ENCODE peak calls at places on chromosomes 16 and 17, in nine cellular contexts. One of them, this sample, is unnamed.

GRCh38 chr16:81424761-81425160 is 19.8 kb upstream of the CMIP start:
- DNase-seq in AG08395: no peak
- DNase-seq in HFF-Myc: no peak
- DNase-seq in thoracic aorta: no peak
- DNase-seq in anterior cingulate cortex: no peak
- DNase-seq in activated naive CD8-positive, alpha-beta T cell treated with anti-CD3 and anti-CD28 coated beads, Interleukin-2, amount 50 U/mL, for 24 hours: peak
- DNase-seq in NK-92 treated with Interleukin-12 subunit alpha and Interleukin-12 subunit beta, amount 100 ng/mL, for 24 hours: no peak
- DNase-seq in neural crest cell: no peak
- DNase-seq in stimulated activated CD8-positive, alpha-beta memory T cell treated with anti-CD3 and anti-CD28 coated beads, Interleukin-4, amount 100 ng/mL, for 24 hours: no peak
- DNase-seq in this sample: no peak

GRCh38 chr17:36578671-36579070 is 13.0 kb upstream of the DHRS11 start:
- DNase-seq in AG08395: no peak
- DNase-seq in HFF-Myc: no peak
- DNase-seq in thoracic aorta: no peak
- DNase-seq in anterior cingulate cortex: no peak
- DNase-seq in activated naive CD8-positive, alpha-beta T cell treated with anti-CD3 and anti-CD28 coated beads, Interleukin-2, amount 50 U/mL, for 24 hours: no peak
- DNase-seq in NK-92 treated with Interleukin-12 subunit alpha and Interleukin-12 subunit beta, amount 100 ng/mL, for 24 hours: no peak
- DNase-seq in neural crest cell: no peak
- DNase-seq in stimulated activated CD8-positive, alpha-beta memory T cell treated with anti-CD3 and anti-CD28 coated beads, Interleukin-4, amount 100 ng/mL, for 24 hours: no peak
- DNase-seq in this sample: no peak

GRCh38 chr17:8430966-8431365 is 4.7 kb upstream of the NDEL1 start:
- DNase-seq in AG08395: peak
- DNase-seq in HFF-Myc: no peak
- DNase-seq in thoracic aorta: peak
- DNase-seq in anterior cingulate cortex: peak
- DNase-seq in activated naive CD8-positive, alpha-beta T cell treated with anti-CD3 and anti-CD28 coated beads, Interleukin-2, amount 50 U/mL, for 24 hours: no peak
- DNase-seq in NK-92 treated with Interleukin-12 subunit alpha and Interleukin-12 subunit beta, amount 100 ng/mL, for 24 hours: no peak
- DNase-seq in neural crest cell: no peak
- DNase-seq in stimulated activated CD8-positive, alpha-beta memory T cell treated with anti-CD3 and anti-CD28 coated beads, Interleukin-4, amount 100 ng/mL, for 24 hours: no peak
- DNase-seq in this sample: no peak

GRCh38 chr17:59859444-59860025 is 33.2 kb downstream of the TUBD1 start:
- DNase-seq in AG08395: peak
- DNase-seq in HFF-Myc: no peak
- DNase-seq in thoracic aorta: no peak
- DNase-seq in anterior cingulate cortex: no peak
- DNase-seq in activated naive CD8-positive, alpha-beta T cell treated with anti-CD3 and anti-CD28 coated beads, Interleukin-2, amount 50 U/mL, for 24 hours: no peak
- DNase-seq in NK-92 treated with Interleukin-12 subunit alpha and Interleukin-12 subunit beta, amount 100 ng/mL, for 24 hours: no peak
- DNase-seq in neural crest cell: no peak
- DNase-seq in stimulated activated CD8-positive, alpha-beta memory T cell treated with anti-CD3 and anti-CD28 coated beads, Interleukin-4, amount 100 ng/mL, for 24 hours: no peak
- DNase-seq in this sample: no peak

GRCh38 chr17:42819939-42820535 is 4.0 kb downstream of the BECN1 start:
- DNase-seq in AG08395: peak
- DNase-seq in HFF-Myc: no peak
- DNase-seq in thoracic aorta: no peak
- DNase-seq in anterior cingulate cortex: no peak
- DNase-seq in activated naive CD8-positive, alpha-beta T cell treated with anti-CD3 and anti-CD28 coated beads, Interleukin-2, amount 50 U/mL, for 24 hours: peak
- DNase-seq in NK-92 treated with Interleukin-12 subunit alpha and Interleukin-12 subunit beta, amount 100 ng/mL, for 24 hours: peak
- DNase-seq in neural crest cell: peak
- DNase-seq in stimulated activated CD8-positive, alpha-beta memory T cell treated with anti-CD3 and anti-CD28 coated beads, Interleukin-4, amount 100 ng/mL, for 24 hours: peak
- DNase-seq in this sample: no peak

GRCh38 chr16:66740010-66740409 is 11.4 kb downstream of the DYNC1LI2 start:
- DNase-seq in AG08395: peak
- DNase-seq in HFF-Myc: no peak
- DNase-seq in thoracic aorta: no peak
- DNase-seq in anterior cingulate cortex: peak
- DNase-seq in activated naive CD8-positive, alpha-beta T cell treated with anti-CD3 and anti-CD28 coated beads, Interleukin-2, amount 50 U/mL, for 24 hours: peak
- DNase-seq in NK-92 treated with Interleukin-12 subunit alpha and Interleukin-12 subunit beta, amount 100 ng/mL, for 24 hours: no peak
- DNase-seq in neural crest cell: peak
- DNase-seq in stimulated activated CD8-positive, alpha-beta memory T cell treated with anti-CD3 and anti-CD28 coated beads, Interleukin-4, amount 100 ng/mL, for 24 hours: no peak
- DNase-seq in this sample: no peak

GRCh38 chr17:36850794-36851193 is 86.5 kb upstream of the LHX1 start:
- DNase-seq in AG08395: peak
- DNase-seq in HFF-Myc: peak
- DNase-seq in thoracic aorta: no peak
- DNase-seq in anterior cingulate cortex: no peak
- DNase-seq in activated naive CD8-positive, alpha-beta T cell treated with anti-CD3 and anti-CD28 coated beads, Interleukin-2, amount 50 U/mL, for 24 hours: no peak
- DNase-seq in NK-92 treated with Interleukin-12 subunit alpha and Interleukin-12 subunit beta, amount 100 ng/mL, for 24 hours: no peak
- DNase-seq in neural crest cell: no peak
- DNase-seq in stimulated activated CD8-positive, alpha-beta memory T cell treated with anti-CD3 and anti-CD28 coated beads, Interleukin-4, amount 100 ng/mL, for 24 hours: no peak
- DNase-seq in this sample: no peak

GRCh38 chr16:79573881-79574280 is 26.7 kb downstream of the MAF start:
- DNase-seq in AG08395: no peak
- DNase-seq in HFF-Myc: no peak
- DNase-seq in thoracic aorta: no peak
- DNase-seq in anterior cingulate cortex: no peak
- DNase-seq in activated naive CD8-positive, alpha-beta T cell treated with anti-CD3 and anti-CD28 coated beads, Interleukin-2, amount 50 U/mL, for 24 hours: no peak
- DNase-seq in NK-92 treated with Interleukin-12 subunit alpha and Interleukin-12 subunit beta, amount 100 ng/mL, for 24 hours: no peak
- DNase-seq in neural crest cell: no peak
- DNase-seq in stimulated activated CD8-positive, alpha-beta memory T cell treated with anti-CD3 and anti-CD28 coated beads, Interleukin-4, amount 100 ng/mL, for 24 hours: no peak
- DNase-seq in this sample: no peak

GRCh38 chr16:56824335-56824734 is 40.7 kb upstream of the SLC12A3 start:
- DNase-seq in AG08395: peak
- DNase-seq in HFF-Myc: no peak
- DNase-seq in thoracic aorta: no peak
- DNase-seq in anterior cingulate cortex: peak
- DNase-seq in activated naive CD8-positive, alpha-beta T cell treated with anti-CD3 and anti-CD28 coated beads, Interleukin-2, amount 50 U/mL, for 24 hours: no peak
- DNase-seq in NK-92 treated with Interleukin-12 subunit alpha and Interleukin-12 subunit beta, amount 100 ng/mL, for 24 hours: no peak
- DNase-seq in neural crest cell: peak
- DNase-seq in stimulated activated CD8-positive, alpha-beta memory T cell treated with anti-CD3 and anti-CD28 coated beads, Interleukin-4, amount 100 ng/mL, for 24 hours: no peak
- DNase-seq in this sample: no peak

GRCh38 chr16:21946889-21947635 is 6.1 kb upstream of the UQCRC2 start:
- DNase-seq in AG08395: no peak
- DNase-seq in HFF-Myc: no peak
- DNase-seq in thoracic aorta: no peak
- DNase-seq in anterior cingulate cortex: no peak
- DNase-seq in activated naive CD8-positive, alpha-beta T cell treated with anti-CD3 and anti-CD28 coated beads, Interleukin-2, amount 50 U/mL, for 24 hours: no peak
- DNase-seq in NK-92 treated with Interleukin-12 subunit alpha and Interleukin-12 subunit beta, amount 100 ng/mL, for 24 hours: no peak
- DNase-seq in neural crest cell: no peak
- DNase-seq in stimulated activated CD8-positive, alpha-beta memory T cell treated with anti-CD3 and anti-CD28 coated beads, Interleukin-4, amount 100 ng/mL, for 24 hours: no peak
- DNase-seq in this sample: no peak

GRCh38 chr16:51636913-51637743 is 486.1 kb upstream of the SALL1 start:
- DNase-seq in AG08395: peak
- DNase-seq in HFF-Myc: no peak
- DNase-seq in thoracic aorta: no peak
- DNase-seq in anterior cingulate cortex: no peak
- DNase-seq in activated naive CD8-positive, alpha-beta T cell treated with anti-CD3 and anti-CD28 coated beads, Interleukin-2, amount 50 U/mL, for 24 hours: no peak
- DNase-seq in NK-92 treated with Interleukin-12 subunit alpha and Interleukin-12 subunit beta, amount 100 ng/mL, for 24 hours: no peak
- DNase-seq in neural crest cell: no peak
- DNase-seq in stimulated activated CD8-positive, alpha-beta memory T cell treated with anti-CD3 and anti-CD28 coated beads, Interleukin-4, amount 100 ng/mL, for 24 hours: no peak
- DNase-seq in this sample: no peak

GRCh38 chr17:83196088-83196765 is 116.8 kb downstream of the METRNL start:
- DNase-seq in AG08395: peak
- DNase-seq in HFF-Myc: no peak
- DNase-seq in thoracic aorta: no peak
- DNase-seq in anterior cingulate cortex: no peak
- DNase-seq in activated naive CD8-positive, alpha-beta T cell treated with anti-CD3 and anti-CD28 coated beads, Interleukin-2, amount 50 U/mL, for 24 hours: peak
- DNase-seq in NK-92 treated with Interleukin-12 subunit alpha and Interleukin-12 subunit beta, amount 100 ng/mL, for 24 hours: no peak
- DNase-seq in neural crest cell: no peak
- DNase-seq in stimulated activated CD8-positive, alpha-beta memory T cell treated with anti-CD3 and anti-CD28 coated beads, Interleukin-4, amount 100 ng/mL, for 24 hours: no peak
- DNase-seq in this sample: no peak

GRCh38 chr16:23753908-23754593 is 775 bp upstream of the CHP2 start:
- DNase-seq in AG08395: no peak
- DNase-seq in HFF-Myc: no peak
- DNase-seq in thoracic aorta: no peak
- DNase-seq in anterior cingulate cortex: no peak
- DNase-seq in activated naive CD8-positive, alpha-beta T cell treated with anti-CD3 and anti-CD28 coated beads, Interleukin-2, amount 50 U/mL, for 24 hours: no peak
- DNase-seq in NK-92 treated with Interleukin-12 subunit alpha and Interleukin-12 subunit beta, amount 100 ng/mL, for 24 hours: no peak
- DNase-seq in neural crest cell: no peak
- DNase-seq in stimulated activated CD8-positive, alpha-beta memory T cell treated with anti-CD3 and anti-CD28 coated beads, Interleukin-4, amount 100 ng/mL, for 24 hours: no peak
- DNase-seq in this sample: no peak

GRCh38 chr17:376936-377863 is 24.6 kb upstream of the RPH3AL start:
- DNase-seq in AG08395: peak
- DNase-seq in HFF-Myc: no peak
- DNase-seq in thoracic aorta: no peak
- DNase-seq in anterior cingulate cortex: no peak
- DNase-seq in activated naive CD8-positive, alpha-beta T cell treated with anti-CD3 and anti-CD28 coated beads, Interleukin-2, amount 50 U/mL, for 24 hours: no peak
- DNase-seq in NK-92 treated with Interleukin-12 subunit alpha and Interleukin-12 subunit beta, amount 100 ng/mL, for 24 hours: no peak
- DNase-seq in neural crest cell: no peak
- DNase-seq in stimulated activated CD8-positive, alpha-beta memory T cell treated with anti-CD3 and anti-CD28 coated beads, Interleukin-4, amount 100 ng/mL, for 24 hours: no peak
- DNase-seq in this sample: no peak

GRCh38 chr16:55615071-55615470 is 40.7 kb upstream of the SLC6A2 start:
- DNase-seq in AG08395: no peak
- DNase-seq in HFF-Myc: no peak
- DNase-seq in thoracic aorta: no peak
- DNase-seq in anterior cingulate cortex: no peak
- DNase-seq in activated naive CD8-positive, alpha-beta T cell treated with anti-CD3 and anti-CD28 coated beads, Interleukin-2, amount 50 U/mL, for 24 hours: no peak
- DNase-seq in NK-92 treated with Interleukin-12 subunit alpha and Interleukin-12 subunit beta, amount 100 ng/mL, for 24 hours: no peak
- DNase-seq in neural crest cell: no peak
- DNase-seq in stimulated activated CD8-positive, alpha-beta memory T cell treated with anti-CD3 and anti-CD28 coated beads, Interleukin-4, amount 100 ng/mL, for 24 hours: no peak
- DNase-seq in this sample: no peak

GRCh38 chr16:29645699-29646187 is 17.3 kb upstream of the SPN start:
- DNase-seq in AG08395: no peak
- DNase-seq in HFF-Myc: no peak
- DNase-seq in thoracic aorta: no peak
- DNase-seq in anterior cingulate cortex: no peak
- DNase-seq in activated naive CD8-positive, alpha-beta T cell treated with anti-CD3 and anti-CD28 coated beads, Interleukin-2, amount 50 U/mL, for 24 hours: no peak
- DNase-seq in NK-92 treated with Interleukin-12 subunit alpha and Interleukin-12 subunit beta, amount 100 ng/mL, for 24 hours: no peak
- DNase-seq in neural crest cell: no peak
- DNase-seq in stimulated activated CD8-positive, alpha-beta memory T cell treated with anti-CD3 and anti-CD28 coated beads, Interleukin-4, amount 100 ng/mL, for 24 hours: no peak
- DNase-seq in this sample: no peak

GRCh38 chr17:63024716-63025115 is 58.7 kb downstream of the TANC2 start:
- DNase-seq in AG08395: peak
- DNase-seq in HFF-Myc: no peak
- DNase-seq in thoracic aorta: no peak
- DNase-seq in anterior cingulate cortex: no peak
- DNase-seq in activated naive CD8-positive, alpha-beta T cell treated with anti-CD3 and anti-CD28 coated beads, Interleukin-2, amount 50 U/mL, for 24 hours: no peak
- DNase-seq in NK-92 treated with Interleukin-12 subunit alpha and Interleukin-12 subunit beta, amount 100 ng/mL, for 24 hours: no peak
- DNase-seq in neural crest cell: no peak
- DNase-seq in stimulated activated CD8-positive, alpha-beta memory T cell treated with anti-CD3 and anti-CD28 coated beads, Interleukin-4, amount 100 ng/mL, for 24 hours: no peak
- DNase-seq in this sample: no peak

GRCh38 chr16:53417011-53417410 is 17.3 kb upstream of the RBL2 start:
- DNase-seq in AG08395: peak
- DNase-seq in HFF-Myc: no peak
- DNase-seq in thoracic aorta: no peak
- DNase-seq in anterior cingulate cortex: no peak
- DNase-seq in activated naive CD8-positive, alpha-beta T cell treated with anti-CD3 and anti-CD28 coated beads, Interleukin-2, amount 50 U/mL, for 24 hours: no peak
- DNase-seq in NK-92 treated with Interleukin-12 subunit alpha and Interleukin-12 subunit beta, amount 100 ng/mL, for 24 hours: no peak
- DNase-seq in neural crest cell: no peak
- DNase-seq in stimulated activated CD8-positive, alpha-beta memory T cell treated with anti-CD3 and anti-CD28 coated beads, Interleukin-4, amount 100 ng/mL, for 24 hours: no peak
- DNase-seq in this sample: no peak

GRCh38 chr17:75428775-75429469 is 23.4 kb upstream of the GRB2 start:
- DNase-seq in AG08395: no peak
- DNase-seq in HFF-Myc: no peak
- DNase-seq in thoracic aorta: peak
- DNase-seq in anterior cingulate cortex: peak
- DNase-seq in activated naive CD8-positive, alpha-beta T cell treated with anti-CD3 and anti-CD28 coated beads, Interleukin-2, amount 50 U/mL, for 24 hours: no peak
- DNase-seq in NK-92 treated with Interleukin-12 subunit alpha and Interleukin-12 subunit beta, amount 100 ng/mL, for 24 hours: no peak
- DNase-seq in neural crest cell: no peak
- DNase-seq in stimulated activated CD8-positive, alpha-beta memory T cell treated with anti-CD3 and anti-CD28 coated beads, Interleukin-4, amount 100 ng/mL, for 24 hours: no peak
- DNase-seq in this sample: no peak

GRCh38 chr16:89582614-89583196 is 7.1 kb downstream of the CPNE7 start:
- DNase-seq in AG08395: no peak
- DNase-seq in HFF-Myc: no peak
- DNase-seq in thoracic aorta: no peak
- DNase-seq in anterior cingulate cortex: no peak
- DNase-seq in activated naive CD8-positive, alpha-beta T cell treated with anti-CD3 and anti-CD28 coated beads, Interleukin-2, amount 50 U/mL, for 24 hours: no peak
- DNase-seq in NK-92 treated with Interleukin-12 subunit alpha and Interleukin-12 subunit beta, amount 100 ng/mL, for 24 hours: no peak
- DNase-seq in neural crest cell: no peak
- DNase-seq in stimulated activated CD8-positive, alpha-beta memory T cell treated with anti-CD3 and anti-CD28 coated beads, Interleukin-4, amount 100 ng/mL, for 24 hours: no peak
- DNase-seq in this sample: no peak

GRCh38 chr17:58966208-58966607 is 140.5 kb downstream of the TRIM37 start:
- DNase-seq in AG08395: no peak
- DNase-seq in HFF-Myc: no peak
- DNase-seq in thoracic aorta: no peak
- DNase-seq in anterior cingulate cortex: no peak
- DNase-seq in activated naive CD8-positive, alpha-beta T cell treated with anti-CD3 and anti-CD28 coated beads, Interleukin-2, amount 50 U/mL, for 24 hours: no peak
- DNase-seq in NK-92 treated with Interleukin-12 subunit alpha and Interleukin-12 subunit beta, amount 100 ng/mL, for 24 hours: no peak
- DNase-seq in neural crest cell: no peak
- DNase-seq in stimulated activated CD8-positive, alpha-beta memory T cell treated with anti-CD3 and anti-CD28 coated beads, Interleukin-4, amount 100 ng/mL, for 24 hours: no peak
- DNase-seq in this sample: no peak

GRCh38 chr17:1521067-1521466 is 4.7 kb upstream of the INPP5K start:
- DNase-seq in AG08395: no peak
- DNase-seq in HFF-Myc: no peak
- DNase-seq in thoracic aorta: no peak
- DNase-seq in anterior cingulate cortex: no peak
- DNase-seq in activated naive CD8-positive, alpha-beta T cell treated with anti-CD3 and anti-CD28 coated beads, Interleukin-2, amount 50 U/mL, for 24 hours: no peak
- DNase-seq in NK-92 treated with Interleukin-12 subunit alpha and Interleukin-12 subunit beta, amount 100 ng/mL, for 24 hours: no peak
- DNase-seq in neural crest cell: no peak
- DNase-seq in stimulated activated CD8-positive, alpha-beta memory T cell treated with anti-CD3 and anti-CD28 coated beads, Interleukin-4, amount 100 ng/mL, for 24 hours: no peak
- DNase-seq in this sample: no peak

GRCh38 chr17:35254107-35254802 is 11.4 kb downstream of the SLFN5 start:
- DNase-seq in AG08395: peak
- DNase-seq in HFF-Myc: peak
- DNase-seq in thoracic aorta: peak
- DNase-seq in anterior cingulate cortex: peak
- DNase-seq in activated naive CD8-positive, alpha-beta T cell treated with anti-CD3 and anti-CD28 coated beads, Interleukin-2, amount 50 U/mL, for 24 hours: no peak
- DNase-seq in NK-92 treated with Interleukin-12 subunit alpha and Interleukin-12 subunit beta, amount 100 ng/mL, for 24 hours: peak
- DNase-seq in neural crest cell: no peak
- DNase-seq in stimulated activated CD8-positive, alpha-beta memory T cell treated with anti-CD3 and anti-CD28 coated beads, Interleukin-4, amount 100 ng/mL, for 24 hours: no peak
- DNase-seq in this sample: no peak

GRCh38 chr17:4436381-4436780 is 2.6 kb downstream of the SPNS3 start:
- DNase-seq in AG08395: no peak
- DNase-seq in HFF-Myc: no peak
- DNase-seq in thoracic aorta: no peak
- DNase-seq in anterior cingulate cortex: no peak
- DNase-seq in activated naive CD8-positive, alpha-beta T cell treated with anti-CD3 and anti-CD28 coated beads, Interleukin-2, amount 50 U/mL, for 24 hours: no peak
- DNase-seq in NK-92 treated with Interleukin-12 subunit alpha and Interleukin-12 subunit beta, amount 100 ng/mL, for 24 hours: no peak
- DNase-seq in neural crest cell: no peak
- DNase-seq in stimulated activated CD8-positive, alpha-beta memory T cell treated with anti-CD3 and anti-CD28 coated beads, Interleukin-4, amount 100 ng/mL, for 24 hours: no peak
- DNase-seq in this sample: no peak

GRCh38 chr17:40122944-40123810 is 1.4 kb downstream of the MSL1 start:
- DNase-seq in AG08395: peak
- DNase-seq in HFF-Myc: no peak
- DNase-seq in thoracic aorta: no peak
- DNase-seq in anterior cingulate cortex: no peak
- DNase-seq in activated naive CD8-positive, alpha-beta T cell treated with anti-CD3 and anti-CD28 coated beads, Interleukin-2, amount 50 U/mL, for 24 hours: peak
- DNase-seq in NK-92 treated with Interleukin-12 subunit alpha and Interleukin-12 subunit beta, amount 100 ng/mL, for 24 hours: peak
- DNase-seq in neural crest cell: peak
- DNase-seq in stimulated activated CD8-positive, alpha-beta memory T cell treated with anti-CD3 and anti-CD28 coated beads, Interleukin-4, amount 100 ng/mL, for 24 hours: no peak
- DNase-seq in this sample: no peak

GRCh38 chr17:48732688-48733629 is 4.4 kb upstream of the HOXB13 start:
- DNase-seq in AG08395: no peak
- DNase-seq in HFF-Myc: no peak
- DNase-seq in thoracic aorta: no peak
- DNase-seq in anterior cingulate cortex: no peak
- DNase-seq in activated naive CD8-positive, alpha-beta T cell treated with anti-CD3 and anti-CD28 coated beads, Interleukin-2, amount 50 U/mL, for 24 hours: no peak
- DNase-seq in NK-92 treated with Interleukin-12 subunit alpha and Interleukin-12 subunit beta, amount 100 ng/mL, for 24 hours: no peak
- DNase-seq in neural crest cell: no peak
- DNase-seq in stimulated activated CD8-positive, alpha-beta memory T cell treated with anti-CD3 and anti-CD28 coated beads, Interleukin-4, amount 100 ng/mL, for 24 hours: no peak
- DNase-seq in this sample: no peak

GRCh38 chr16:31874354-31875111 is 926 bp downstream of the ZNF267 start:
- DNase-seq in AG08395: peak
- DNase-seq in HFF-Myc: no peak
- DNase-seq in thoracic aorta: no peak
- DNase-seq in anterior cingulate cortex: no peak
- DNase-seq in activated naive CD8-positive, alpha-beta T cell treated with anti-CD3 and anti-CD28 coated beads, Interleukin-2, amount 50 U/mL, for 24 hours: peak
- DNase-seq in NK-92 treated with Interleukin-12 subunit alpha and Interleukin-12 subunit beta, amount 100 ng/mL, for 24 hours: peak
- DNase-seq in neural crest cell: no peak
- DNase-seq in stimulated activated CD8-positive, alpha-beta memory T cell treated with anti-CD3 and anti-CD28 coated beads, Interleukin-4, amount 100 ng/mL, for 24 hours: no peak
- DNase-seq in this sample: no peak